ENCODE peak calls at places on chromosomes 2 and 18, in six cellular contexts. W is A549; I is colonic mucosa; D is CD8-positive, alpha-beta T cell; O is ovary; M is body of pancreas. K is an unnamed sample.

GRCh38 chr2:231800493-231801091 is 14.3 kb downstream of the COPS7B start:
- DNase-seq in I (peak; percentile 55), D (peak; percentile 29), W (peak; percentile 49), O (no peak), M (peak; percentile 46), K (no peak)

GRCh38 chr2:230960026-230960425 is 35.0 kb upstream of the GPR55 start:
- DNase-seq in M (no peak), W (no peak), O (no peak), D (no peak), I (peak; percentile 47), K (no peak)

GRCh38 chr2:217901826-217902225 is 101.0 kb downstream of the TNS1 start:
- DNase-seq in W (peak; percentile 69), M (peak; percentile 60), I (no peak), D (no peak), O (no peak), K (no peak)

GRCh38 chr18:48711651-48712486 is 173.0 kb downstream of the CTIF start:
- DNase-seq in O (no peak), M (peak; percentile 12), W (peak; percentile 34), D (no peak), I (peak; percentile 19), K (no peak)

GRCh38 chr2:19038096-19039015 is 320.1 kb downstream of the OSR1 start:
- DNase-seq in D (no peak), M (no peak), I (no peak), O (no peak), W (no peak), K (no peak)

GRCh38 chr2:62457555-62457954 is 48.4 kb downstream of the TMEM17 start:
- DNase-seq in D (no peak), I (no peak), W (no peak), M (peak; percentile 28), O (peak; percentile 32), K (no peak)

GRCh38 chr2:64645014-64645418 is 8.7 kb downstream of the SERTAD2 start:
- DNase-seq in O (peak; percentile 72), W (peak; percentile 75), M (peak; percentile 75), D (peak; percentile 39), I (peak; percentile 63), K (peak; percentile 74)

GRCh38 chr2:144516417-144516980 is 3.4 kb downstream of the ZEB2 start:
- DNase-seq in I (no peak), M (no peak), D (no peak), O (peak; percentile 62), W (peak; percentile 31), K (no peak)

GRCh38 chr2:201349601-201350000 is 7.5 kb downstream of the FLACC1 start:
- DNase-seq in W (no peak), D (no peak), M (no peak), I (no peak), O (no peak), K (no peak)

GRCh38 chr18:39799010-39799409 is 2156.0 kb upstream of the PIK3C3 start:
- DNase-seq in O (no peak), I (peak; percentile 31), D (no peak), M (no peak), W (peak; percentile 17), K (no peak)

GRCh38 chr2:235498556-235499305 is 4.9 kb downstream of the AGAP1 start:
- DNase-seq in W (peak; percentile 44), D (no peak), I (no peak), M (peak; percentile 87), O (no peak), K (no peak)

GRCh38 chr2:239669181-239669898 is 268.5 kb upstream of the HDAC4 start:
- DNase-seq in I (peak; percentile 8), D (no peak), M (no peak), O (no peak), W (no peak), K (no peak)

GRCh38 chr2:166180951-166181812 is 53.4 kb upstream of the SCN1A start:
- DNase-seq in M (peak; percentile 70), I (peak; percentile 45), W (peak; percentile 45), D (no peak), O (peak; percentile 10), K (no peak)

GRCh38 chr18:43364535-43364934 is 87.2 kb upstream of the SYT4 start:
- DNase-seq in I (no peak), O (no peak), M (no peak), W (no peak), D (no peak), K (no peak)

GRCh38 chr2:158975271-158975921 is 7.0 kb downstream of the TANC1 start:
- DNase-seq in W (no peak), D (no peak), I (no peak), O (no peak), M (no peak), K (no peak)

GRCh38 chr18:56650056-56650455 is 1.1 kb upstream of the WDR7 start:
- DNase-seq in I (no peak), O (no peak), W (no peak), D (no peak), M (no peak), K (no peak)

GRCh38 chr18:56641714-56642331 is 3.4 kb upstream of the TXNL1 start:
- DNase-seq in D (no peak), I (no peak), M (no peak), W (peak; percentile 13), O (no peak), K (no peak)

GRCh38 chr18:56647071-56647470 is 4.1 kb upstream of the WDR7 start:
- DNase-seq in M (no peak), I (no peak), D (no peak), W (no peak), O (no peak), K (no peak)

GRCh38 chr18:56648307-56648706 is 2.9 kb upstream of the WDR7 start:
- DNase-seq in I (no peak), W (no peak), O (no peak), D (no peak), M (no peak), K (no peak)

DNA sequence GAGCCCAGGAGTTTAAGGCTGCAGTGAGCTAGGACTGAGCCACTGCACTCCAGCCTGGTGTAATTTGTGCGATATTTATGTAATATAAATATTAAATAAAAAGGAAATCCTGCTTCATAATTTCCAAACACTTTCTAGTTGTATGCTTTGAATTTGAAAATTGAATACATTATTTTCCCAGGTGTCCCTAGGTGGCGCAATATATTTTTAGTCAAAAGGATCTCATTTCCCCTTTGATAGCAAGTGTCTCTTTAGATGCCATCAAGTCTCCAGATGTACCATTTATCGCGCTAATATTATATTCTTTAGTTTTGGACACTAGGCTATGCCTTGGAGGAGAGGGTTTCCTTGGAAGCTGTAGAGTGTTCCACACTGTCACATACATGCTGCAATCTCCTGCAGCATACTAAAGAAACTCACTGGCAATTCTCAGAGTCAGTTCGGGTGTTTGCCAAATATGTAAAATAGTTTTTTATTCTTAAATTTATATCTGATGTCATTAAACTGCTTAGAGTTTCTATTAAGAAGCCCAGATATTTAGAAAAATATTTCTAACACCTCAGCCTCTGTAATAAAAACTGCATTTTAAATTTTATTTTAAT is 5.6 kb upstream of the WDR7 start:
- DNase-seq in I (no peak), W (peak; percentile 9), M (no peak), D (no peak), O (no peak), K (no peak)
- H3K4me1 ChIP-seq in I (no peaks in the 10 kb centered on the region), W (peaks cover 2% of the 10 kb centered on the region), M (peaks cover under 1% of the 10 kb centered on the region), D (peaks cover 5% of the 10 kb centered on the region), O (no peaks in the 10 kb centered on the region), K (no peaks in the 10 kb centered on the region)

GRCh38 chr18:9067823-9068222 is 34.7 kb upstream of the NDUFV2 start:
- DNase-seq in W (no peak), D (no peak), I (no peak), O (no peak), M (no peak), K (no peak)
- H3K4me1 ChIP-seq in W (no peaks in the 10 kb centered on the region), D (no peaks in the 10 kb centered on the region), I (no peaks in the 10 kb centered on the region), O (no peaks in the 10 kb centered on the region), M (no peaks in the 10 kb centered on the region), K (no peaks in the 10 kb centered on the region)

GRCh38 chr18:31513189-31513907 is 15.4 kb downstream of the DSG2 start:
- DNase-seq in M (no peak), D (no peak), W (peak; percentile 67), I (no peak), O (no peak), K (no peak)
- H3K4me1 ChIP-seq in M (peaks cover 34% of the 10 kb centered on the region), D (no peaks in the 10 kb centered on the region), W (peaks cover 60% of the 10 kb centered on the region), I (no peaks in the 10 kb centered on the region), O (peaks cover 5% of the 10 kb centered on the region), K (no peaks in the 10 kb centered on the region)

DNA sequence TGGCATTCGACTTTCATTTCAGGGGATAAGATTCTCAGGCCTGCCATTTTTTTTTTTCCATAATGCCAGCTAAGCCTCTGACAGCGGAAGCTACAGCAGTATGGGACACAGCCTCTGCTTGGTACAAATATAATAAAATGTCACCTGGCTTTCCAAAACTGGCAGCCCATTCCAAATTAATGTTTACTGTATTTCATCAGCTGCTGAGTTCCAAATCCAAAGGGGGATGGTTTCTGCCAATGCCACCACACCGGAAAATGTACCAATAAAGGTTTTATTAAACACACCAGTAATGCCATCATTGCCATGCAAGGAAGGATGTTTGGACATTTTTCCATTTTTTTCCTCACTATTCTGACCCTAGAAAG is 275.8 kb upstream of the CCDC68 start:
- DNase-seq in I (no peak), D (no peak), W (no peak), M (no peak), O (no peak), K (no peak)
- H3K4me1 ChIP-seq in I (no peaks in the 10 kb centered on the region), D (no peaks in the 10 kb centered on the region), W (no peaks in the 10 kb centered on the region), M (peaks cover 6% of the 10 kb centered on the region), O (peaks cover 2% of the 10 kb centered on the region), K (peaks cover 5% of the 10 kb centered on the region)